ENCODE peak calls at places on chromosomes 3 and 15, in six cellular contexts. N is neural progenitor cell; W is astrocyte of the cerebellum; K is mesenchymal stem cell; P is NCI-H345; Z is stimulated activated naive CD8-positive, alpha-beta T cell treated with anti-CD3 and anti-CD28 coated beads, Interleukin-15, amount 100 ng/mL, for 72 hours. T is an unnamed sample.

GRCh38 chr15:41487802-41488201 is 5.9 kb upstream of the ITPKA start:
- DNase-seq in N (no peak), W (no peak), K (no peak), P (no peak), Z (peak; percentile 62), T (no peak)

GRCh38 chr15:45572627-45573026 is 14.6 kb upstream of the BLOC1S6 start:
- DNase-seq in N (no peak), W (no peak), K (no peak), P (no peak), Z (no peak), T (no peak)

GRCh38 chr3:157066335-157067071 is 93.4 kb downstream of the CCNL1 start:
- DNase-seq in N (no peak), W (peak; percentile 72), K (no peak), P (no peak), Z (no peak), T (no peak)

GRCh38 chr3:142447852-142448315 is at the start of gene XRN1:
- DNase-seq in N (peak; percentile 99), W (peak; percentile 85), K (peak; percentile 97), P (peak; percentile 85), Z (peak; percentile 96), T (peak; percentile 89)

GRCh38 chr3:188164248-188164687 is 10.3 kb downstream of the LPP start:
- DNase-seq in N (no peak), W (no peak), K (peak; percentile 42), P (no peak), Z (no peak), T (no peak)

GRCh38 chr3:37903320-37903719 is 41.6 kb downstream of the CTDSPL start:
- DNase-seq in N (no peak), W (no peak), K (no peak), P (no peak), Z (no peak), T (no peak)

GRCh38 chr3:62630664-62631063 is 244.6 kb downstream of the CADPS start:
- DNase-seq in N (no peak), W (no peak), K (no peak), P (no peak), Z (no peak), T (no peak)

GRCh38 chr3:61769266-61769665 is 207.9 kb downstream of the PTPRG start:
- DNase-seq in N (no peak), W (no peak), K (no peak), P (no peak), Z (no peak), T (no peak)

GRCh38 chr3:65178703-65179102 is 490.9 kb upstream of the ADAMTS9 start:
- DNase-seq in N (no peak), W (peak; percentile 19), K (peak; percentile 29), P (no peak), Z (no peak), T (no peak)

GRCh38 chr3:169071003-169071402 is 592.5 kb downstream of the MECOM start:
- DNase-seq in N (no peak), W (peak; percentile 74), K (peak; percentile 24), P (no peak), Z (no peak), T (no peak)

GRCh38 chr3:113211370-113212154 is at the start of gene BOC:
- DNase-seq in N (peak; percentile 77), W (peak; percentile 50), K (peak; percentile 79), P (no peak), Z (no peak), T (peak; percentile 52)

GRCh38 chr3:182631183-182632076 is 161.9 kb upstream of the ATP11B start:
- DNase-seq in N (no peak), W (no peak), K (no peak), P (no peak), Z (no peak), T (no peak)

GRCh38 chr3:99903844-99904243 is 86.2 kb downstream of the CMSS1 start:
- DNase-seq in N (no peak), W (no peak), K (peak; percentile 37), P (no peak), Z (no peak), T (no peak)

GRCh38 chr3:98699132-98699531 is 64.0 kb upstream of the ST3GAL6 start:
- DNase-seq in N (no peak), W (no peak), K (no peak), P (no peak), Z (no peak), T (no peak)

GRCh38 chr15:45200001-45200798 is 12.4 kb upstream of the SHF start:
- DNase-seq in N (peak; percentile 94), W (peak; percentile 77), K (peak; percentile 99), P (peak; percentile 87), Z (peak; percentile 98), T (peak; percentile 53)

GRCh38 chr3:156831006-156831405 is 4.9 kb downstream of the LEKR1 start:
- DNase-seq in N (no peak), W (no peak), K (no peak), P (no peak), Z (no peak), T (no peak)